ENCODE peak calls at places on chromosome 7, in four cellular contexts. One of them, this sample, is unnamed. For H3K27me3, the result is how much of the 10 kb centered on the place peaks cover.

GRCh38 chr7:80087051-80087767 is 47.4 kb upstream of the GNAI1 start:
- DNase-seq in prostate gland: no peak
- DNase-seq in adrenal gland: no peak
- DNase-seq in uterus: no peak
- DNase-seq in this sample: no peak

GRCh38 chr7:85840532-85840931 is 653.7 kb upstream of the SEMA3D start:
- DNase-seq in prostate gland: no peak
- DNase-seq in adrenal gland: no peak
- DNase-seq in uterus: no peak
- DNase-seq in this sample: no peak

GRCh38 chr7:23973264-23973663 is 263.2 kb downstream of the STK31 start:
- DNase-seq in prostate gland: no peak
- DNase-seq in adrenal gland: no peak
- DNase-seq in uterus: no peak
- DNase-seq in this sample: no peak

GRCh38 chr7:83579740-83580139 is 69.2 kb downstream of the SEMA3E start:
- DNase-seq in prostate gland: no peak
- DNase-seq in adrenal gland: no peak
- DNase-seq in uterus: no peak
- DNase-seq in this sample: no peak

GRCh38 chr7:14978687-14979086 is 76.1 kb upstream of the DGKB start:
- DNase-seq in prostate gland: no peak
- DNase-seq in adrenal gland: no peak
- DNase-seq in uterus: no peak
- DNase-seq in this sample: no peak

GRCh38 chr7:18040196-18040595 is 12.6 kb upstream of the PRPS1L1 start:
- DNase-seq in prostate gland: no peak
- DNase-seq in adrenal gland: no peak
- DNase-seq in uterus: no peak
- DNase-seq in this sample: no peak

GRCh38 chr7:94338921-94339371 is 55.7 kb upstream of the COL1A2 start:
- DNase-seq in prostate gland: no peak
- DNase-seq in adrenal gland: no peak
- DNase-seq in uterus: no peak
- DNase-seq in this sample: no peak

GRCh38 chr7:151232272-151233110 is at the start of gene CHPF2:
- DNase-seq in prostate gland: peak
- DNase-seq in adrenal gland: peak
- DNase-seq in uterus: peak
- DNase-seq in this sample: peak

GRCh38 chr7:123570390-123571182 is 13.0 kb upstream of the NDUFA5 start:
- DNase-seq in prostate gland: no peak
- DNase-seq in adrenal gland: no peak
- DNase-seq in uterus: no peak
- DNase-seq in this sample: no peak

GRCh38 chr7:34087892-34088891 is 182.9 kb downstream of the BMPER start:
- DNase-seq in prostate gland: no peak
- DNase-seq in adrenal gland: no peak
- DNase-seq in uterus: no peak
- DNase-seq in this sample: no peak

GRCh38 chr7:104848386-104848990 is 165.5 kb upstream of the KMT2E start:
- DNase-seq in prostate gland: peak
- DNase-seq in adrenal gland: peak
- DNase-seq in uterus: peak
- DNase-seq in this sample: no peak

GRCh38 chr7:94400643-94401042 is 5.9 kb downstream of the COL1A2 start:
- DNase-seq in prostate gland: no peak
- DNase-seq in adrenal gland: no peak
- DNase-seq in uterus: no peak
- DNase-seq in this sample: no peak

GRCh38 chr7:155486783-155487508 is 29.0 kb downstream of the EN2 start:
- DNase-seq in prostate gland: no peak
- DNase-seq in adrenal gland: no peak
- DNase-seq in uterus: no peak
- DNase-seq in this sample: no peak
- H3K4me3 ChIP-seq in prostate gland: no peak
- H3K4me3 ChIP-seq in adrenal gland: no peak
- H3K4me3 ChIP-seq in uterus: no peak
- H3K4me3 ChIP-seq in this sample: no peak

GRCh38 chr7:77800158-77800557 is 1.6 kb downstream of the PHTF2 start:
- DNase-seq in prostate gland: no peak
- DNase-seq in adrenal gland: no peak
- DNase-seq in uterus: no peak
- DNase-seq in this sample: no peak

GRCh38 chr7:77799078-77799964 is 748 bp downstream of the PHTF2 start:
- DNase-seq in prostate gland: peak
- DNase-seq in adrenal gland: peak
- DNase-seq in uterus: peak
- DNase-seq in this sample: peak

GRCh38 chr7:77796960-77797359 is 1.3 kb downstream of the TMEM60 start:
- DNase-seq in prostate gland: no peak
- DNase-seq in adrenal gland: no peak
- DNase-seq in uterus: no peak
- DNase-seq in this sample: no peak

GRCh38 chr7:77797734-77798393 is 370 bp downstream of the TMEM60 start:
- DNase-seq in prostate gland: no peak
- DNase-seq in adrenal gland: no peak
- DNase-seq in uterus: no peak
- DNase-seq in this sample: no peak

GRCh38 chr7:77798394-77799077 is at the start of the genes PHTF2 and TMEM60:
- DNase-seq in prostate gland: peak
- DNase-seq in adrenal gland: peak
- DNase-seq in uterus: peak
- DNase-seq in this sample: peak
- TF ChIP-seq POLR2A in prostate gland: peak
- TF ChIP-seq POLR2A in adrenal gland: peak
- TF ChIP-seq POLR2A in uterus: peak
- TF ChIP-seq POLR2A in this sample: peak

GRCh38 chr7:30980194-30980593 is 16.4 kb downstream of the GHRHR start:
- DNase-seq in prostate gland: no peak
- DNase-seq in adrenal gland: no peak
- DNase-seq in uterus: no peak
- DNase-seq in this sample: no peak
- H3K27me3 ChIP-seq in prostate gland: under half
- H3K27me3 ChIP-seq in adrenal gland: under half
- H3K27me3 ChIP-seq in uterus: under half
- H3K27me3 ChIP-seq in this sample: under half

GRCh38 chr7:6516387-6516983 is 34.8 kb downstream of the GRID2IP start:
- DNase-seq in prostate gland: peak
- DNase-seq in adrenal gland: peak
- DNase-seq in uterus: peak
- DNase-seq in this sample: peak
- H3K4me3 ChIP-seq in prostate gland: no peak
- H3K4me3 ChIP-seq in adrenal gland: no peak
- H3K4me3 ChIP-seq in uterus: no peak
- H3K4me3 ChIP-seq in this sample: peak

DNA sequence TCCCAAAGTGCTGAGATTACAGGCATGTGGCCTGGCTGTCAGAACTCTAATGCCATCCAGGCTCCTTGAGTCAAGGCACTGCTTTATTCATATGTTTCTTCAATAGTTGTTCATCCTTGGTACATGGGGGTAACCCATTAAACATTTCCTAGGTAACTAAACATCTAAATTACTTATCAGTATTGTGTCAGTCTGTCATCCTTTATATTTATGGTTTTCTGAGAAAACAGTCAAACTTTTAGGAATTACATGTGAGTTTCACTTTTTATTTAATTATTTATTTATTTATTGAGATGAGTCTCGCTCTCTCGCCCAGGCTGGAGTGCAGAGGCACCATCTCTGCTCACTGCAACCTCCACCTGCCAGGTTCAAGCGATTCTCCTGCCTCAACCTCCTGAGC is 45.5 kb upstream of the LAMB1 start:
- DNase-seq in prostate gland: no peak
- DNase-seq in adrenal gland: no peak
- DNase-seq in uterus: no peak
- DNase-seq in this sample: no peak
- TF ChIP-seq POLR2A in prostate gland: no peak
- TF ChIP-seq POLR2A in adrenal gland: no peak
- TF ChIP-seq POLR2A in uterus: no peak
- TF ChIP-seq POLR2A in this sample: no peak

DNA sequence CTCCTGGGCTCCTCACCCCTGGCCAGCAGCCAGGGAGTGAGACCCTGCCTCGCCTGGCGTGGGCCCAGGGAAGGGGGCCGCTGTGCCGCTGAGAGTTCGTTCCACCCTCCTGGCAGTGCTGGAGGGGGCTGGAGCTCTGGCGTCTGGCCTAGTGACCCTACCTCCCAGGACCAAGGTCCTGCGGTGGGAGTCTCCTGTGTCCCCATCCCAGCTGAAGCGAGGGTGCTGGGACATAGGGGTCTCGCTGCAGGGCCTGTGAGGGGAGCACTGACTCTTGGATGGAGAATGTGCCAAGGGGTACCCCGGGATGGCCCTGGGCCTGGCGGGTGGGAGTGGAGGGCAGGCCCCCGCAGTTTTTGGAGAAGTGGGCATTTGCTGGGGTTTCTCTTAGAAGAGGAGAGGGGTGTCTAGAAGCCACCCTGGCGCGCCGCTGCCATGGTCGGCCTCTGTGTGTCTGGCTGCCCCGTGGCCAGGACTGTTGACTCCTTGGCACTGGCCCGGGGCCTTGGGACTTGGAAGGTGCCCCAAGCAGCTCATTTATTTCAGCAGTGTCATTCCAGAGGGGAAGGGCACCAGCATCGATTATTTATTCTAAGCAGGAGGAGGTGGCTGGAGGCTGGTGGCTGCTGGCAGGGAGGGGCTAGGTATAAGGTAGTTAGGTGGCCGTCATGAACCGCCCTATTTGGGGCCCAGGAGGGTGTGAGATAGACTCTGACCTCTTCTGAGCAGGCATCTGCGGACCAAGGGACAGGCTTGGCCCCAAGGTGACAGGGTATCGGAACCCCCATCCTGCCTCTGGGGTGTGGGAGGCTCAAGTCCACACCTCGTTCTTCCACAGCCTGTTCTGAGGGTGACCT is 1.5 kb downstream of the GTF2IRD1 start:
- DNase-seq in prostate gland: peak
- DNase-seq in adrenal gland: peak
- DNase-seq in uterus: peak
- DNase-seq in this sample: peak
- H3K27me3 ChIP-seq in prostate gland: under half
- H3K27me3 ChIP-seq in adrenal gland: under half
- H3K27me3 ChIP-seq in uterus: under half
- H3K27me3 ChIP-seq in this sample: under half

GRCh38 chr7:192701-193536 is 548 bp downstream of the FAM20C start:
- DNase-seq in prostate gland: no peak
- DNase-seq in adrenal gland: no peak
- DNase-seq in uterus: no peak
- DNase-seq in this sample: no peak
- H3K4me3 ChIP-seq in prostate gland: peak
- H3K4me3 ChIP-seq in adrenal gland: peak
- H3K4me3 ChIP-seq in uterus: peak
- H3K4me3 ChIP-seq in this sample: peak

GRCh38 chr7:42572561-42572960 is 335.6 kb upstream of the GLI3 start:
- DNase-seq in prostate gland: no peak
- DNase-seq in adrenal gland: no peak
- DNase-seq in uterus: no peak
- DNase-seq in this sample: no peak

GRCh38 chr7:42574693-42575084 is 337.2 kb downstream of the C7orf25 start:
- DNase-seq in prostate gland: no peak
- DNase-seq in adrenal gland: no peak
- DNase-seq in uterus: no peak
- DNase-seq in this sample: no peak

GRCh38 chr7:42573904-42574692 is 337.1 kb upstream of the GLI3 start:
- DNase-seq in prostate gland: peak
- DNase-seq in adrenal gland: no peak
- DNase-seq in uterus: no peak
- DNase-seq in this sample: no peak

GRCh38 chr7:42572046-42572445 is 335.0 kb upstream of the GLI3 start:
- DNase-seq in prostate gland: no peak
- DNase-seq in adrenal gland: no peak
- DNase-seq in uterus: no peak
- DNase-seq in this sample: no peak

GRCh38 chr7:42575161-42575560 is 336.7 kb downstream of the C7orf25 start:
- DNase-seq in prostate gland: no peak
- DNase-seq in adrenal gland: no peak
- DNase-seq in uterus: no peak
- DNase-seq in this sample: no peak
- TF ChIP-seq POLR2A in prostate gland: no peak
- TF ChIP-seq POLR2A in adrenal gland: no peak
- TF ChIP-seq POLR2A in uterus: no peak
- TF ChIP-seq POLR2A in this sample: no peak